ENCODE peak calls at places on chromosomes 11 and 22, in eight cellular contexts. R, J, N, Y, C, H, P and E are unnamed samples.

GRCh38 chr11:85459304-85459703 is 167.8 kb downstream of the DLG2 start:
- DNase-seq in R (no peak), J (no peak), N (no peak), Y (no peak), C (no peak), H (no peak), P (no peak), E (no peak)

GRCh38 chr11:92886243-92886905 is 83.1 kb upstream of the MTNR1B start:
- DNase-seq in R (peak), J (peak), N (no peak), Y (no peak), C (peak), H (no peak), P (peak), E (peak)

GRCh38 chr22:28703436-28703835 is 23.8 kb upstream of the TTC28 start:
- DNase-seq in R (peak), J (no peak), N (no peak), Y (no peak), C (no peak), H (no peak), P (no peak), E (no peak)

GRCh38 chr11:86246293-86246675 is 1.7 kb downstream of the EED start:
- DNase-seq in R (no peak), J (no peak), N (no peak), Y (no peak), C (no peak), H (no peak), P (no peak), E (no peak)

GRCh38 chr22:19355413-19356157 is 64.1 kb upstream of the CLTCL1 start:
- DNase-seq in R (no peak), J (no peak), N (no peak), Y (no peak), C (no peak), H (no peak), P (no peak), E (no peak)

GRCh38 chr11:129213261-129213660 is 21.1 kb upstream of the ARHGAP32 start:
- DNase-seq in R (no peak), J (no peak), N (no peak), Y (no peak), C (no peak), H (no peak), P (no peak), E (no peak)

GRCh38 chr11:3984896-3985295 is 109.7 kb upstream of the RRM1 start:
- DNase-seq in R (no peak), J (no peak), N (no peak), Y (no peak), C (no peak), H (no peak), P (no peak), E (no peak)

GRCh38 chr11:13040969-13041561 is 31.9 kb downstream of the RASSF10 start:
- DNase-seq in R (no peak), J (no peak), N (no peak), Y (no peak), C (no peak), H (no peak), P (no peak), E (no peak)

GRCh38 chr11:11107081-11107480 is 246.0 kb downstream of the CSNK2A3 start:
- DNase-seq in R (no peak), J (no peak), N (no peak), Y (no peak), C (no peak), H (no peak), P (no peak), E (no peak)

GRCh38 chr11:124865902-124866851 is 945 bp downstream of the ROBO3 start:
- DNase-seq in R (peak), J (peak), N (peak), Y (peak), C (peak), H (no peak), P (peak), E (peak)

GRCh38 chr11:116229581-116229980 is 543.2 kb downstream of the BUD13 start:
- DNase-seq in R (no peak), J (no peak), N (no peak), Y (no peak), C (no peak), H (no peak), P (no peak), E (no peak)

GRCh38 chr11:76962583-76963416 is 71.4 kb upstream of the B3GNT6 start:
- DNase-seq in R (no peak), J (peak), N (no peak), Y (no peak), C (peak), H (no peak), P (peak), E (no peak)

GRCh38 chr11:71386232-71386631 is 62.0 kb downstream of the DHCR7 start:
- DNase-seq in R (no peak), J (no peak), N (no peak), Y (no peak), C (no peak), H (no peak), P (no peak), E (no peak)

GRCh38 chr11:1202154-1202775 is 20.6 kb upstream of the MUC5B start:
- DNase-seq in R (no peak), J (no peak), N (peak), Y (peak), C (no peak), H (peak), P (no peak), E (no peak)